ENCODE peak calls at places on chromosomes 12 and 14, in ten cellular contexts. One of them, this sample, is unnamed.

GRCh38 chr12:27277846-27278260 is 33.8 kb downstream of the STK38L start:
- DNase-seq in fibroblast of lung: peak; percentile 90
- DNase-seq in thyroid gland: peak; percentile 13
- DNase-seq in right cardiac atrium: no peak
- DNase-seq in sigmoid colon: no peak
- DNase-seq in PC-3: peak; percentile 83
- DNase-seq in tibial nerve: no peak
- DNase-seq in HepG2: peak; percentile 60
- DNase-seq in pancreas: no peak
- DNase-seq in heart left ventricle: no peak
- DNase-seq in this sample: no peak

GRCh38 chr12:12405882-12406281 is 49.0 kb downstream of the BORCS5 start:
- DNase-seq in fibroblast of lung: no peak
- DNase-seq in heart left ventricle: peak; percentile 35
- DNase-seq in PC-3: peak; percentile 49
- DNase-seq in thyroid gland: peak; percentile 72
- DNase-seq in tibial nerve: no peak
- DNase-seq in pancreas: peak; percentile 88
- DNase-seq in sigmoid colon: no peak
- DNase-seq in right cardiac atrium: no peak
- DNase-seq in HepG2: peak; percentile 77
- DNase-seq in this sample: no peak

GRCh38 chr14:66395300-66395699 is 90.9 kb upstream of the CCDC196 start:
- DNase-seq in fibroblast of lung: no peak
- DNase-seq in pancreas: no peak
- DNase-seq in thyroid gland: no peak
- DNase-seq in PC-3: peak; percentile 16
- DNase-seq in right cardiac atrium: no peak
- DNase-seq in tibial nerve: no peak
- DNase-seq in heart left ventricle: no peak
- DNase-seq in HepG2: no peak
- DNase-seq in sigmoid colon: no peak
- DNase-seq in this sample: no peak

GRCh38 chr12:109192358-109192757 is 76.0 kb downstream of the ACACB start:
- DNase-seq in HepG2: no peak
- DNase-seq in sigmoid colon: no peak
- DNase-seq in pancreas: no peak
- DNase-seq in PC-3: peak; percentile 98
- DNase-seq in fibroblast of lung: peak; percentile 31
- DNase-seq in heart left ventricle: no peak
- DNase-seq in tibial nerve: no peak
- DNase-seq in right cardiac atrium: no peak
- DNase-seq in thyroid gland: no peak
- DNase-seq in this sample: no peak

GRCh38 chr12:19643635-19644034 is 204.3 kb downstream of the AEBP2 start:
- DNase-seq in heart left ventricle: no peak
- DNase-seq in tibial nerve: no peak
- DNase-seq in PC-3: peak; percentile 50
- DNase-seq in pancreas: no peak
- DNase-seq in thyroid gland: peak; percentile 15
- DNase-seq in HepG2: peak; percentile 5
- DNase-seq in right cardiac atrium: no peak
- DNase-seq in sigmoid colon: no peak
- DNase-seq in fibroblast of lung: peak; percentile 76
- DNase-seq in this sample: no peak

GRCh38 chr14:70773182-70773862 is 36.0 kb downstream of the MAP3K9 start:
- DNase-seq in fibroblast of lung: no peak
- DNase-seq in pancreas: no peak
- DNase-seq in right cardiac atrium: no peak
- DNase-seq in thyroid gland: no peak
- DNase-seq in heart left ventricle: no peak
- DNase-seq in PC-3: no peak
- DNase-seq in HepG2: no peak
- DNase-seq in tibial nerve: no peak
- DNase-seq in sigmoid colon: no peak
- DNase-seq in this sample: no peak

GRCh38 chr14:100407376-100408102 is 84.4 kb downstream of the SLC25A47 start:
- DNase-seq in tibial nerve: no peak
- DNase-seq in HepG2: no peak
- DNase-seq in heart left ventricle: no peak
- DNase-seq in pancreas: no peak
- DNase-seq in PC-3: no peak
- DNase-seq in fibroblast of lung: no peak
- DNase-seq in right cardiac atrium: no peak
- DNase-seq in thyroid gland: no peak
- DNase-seq in sigmoid colon: no peak
- DNase-seq in this sample: no peak

GRCh38 chr14:81311816-81312215 is 88.3 kb downstream of the STON2 start:
- DNase-seq in PC-3: no peak
- DNase-seq in fibroblast of lung: peak; percentile 25
- DNase-seq in heart left ventricle: no peak
- DNase-seq in right cardiac atrium: no peak
- DNase-seq in HepG2: no peak
- DNase-seq in tibial nerve: no peak
- DNase-seq in pancreas: no peak
- DNase-seq in sigmoid colon: no peak
- DNase-seq in thyroid gland: no peak
- DNase-seq in this sample: no peak

GRCh38 chr12:112013601-112014402 is 576 bp downstream of the ERP29 start:
- DNase-seq in PC-3: peak; percentile 84
- DNase-seq in HepG2: peak; percentile 84
- DNase-seq in heart left ventricle: peak; percentile 71
- DNase-seq in right cardiac atrium: peak; percentile 79
- DNase-seq in pancreas: peak; percentile 76
- DNase-seq in fibroblast of lung: peak; percentile 76
- DNase-seq in thyroid gland: peak; percentile 84
- DNase-seq in tibial nerve: no peak
- DNase-seq in sigmoid colon: peak; percentile 78
- DNase-seq in this sample: peak; percentile 50

GRCh38 chr12:107457536-107457935 is 228.1 kb upstream of the PWP1 start:
- DNase-seq in tibial nerve: no peak
- DNase-seq in fibroblast of lung: no peak
- DNase-seq in HepG2: no peak
- DNase-seq in right cardiac atrium: no peak
- DNase-seq in PC-3: no peak
- DNase-seq in pancreas: no peak
- DNase-seq in sigmoid colon: no peak
- DNase-seq in thyroid gland: no peak
- DNase-seq in heart left ventricle: no peak
- DNase-seq in this sample: no peak

GRCh38 chr12:115752151-115752550 is 525.3 kb downstream of the MED13L start:
- DNase-seq in PC-3: peak; percentile 52
- DNase-seq in fibroblast of lung: peak; percentile 61
- DNase-seq in pancreas: no peak
- DNase-seq in heart left ventricle: no peak
- DNase-seq in tibial nerve: no peak
- DNase-seq in thyroid gland: peak; percentile 19
- DNase-seq in HepG2: no peak
- DNase-seq in sigmoid colon: no peak
- DNase-seq in right cardiac atrium: no peak
- DNase-seq in this sample: no peak

GRCh38 chr14:99939421-99939820 is 125.8 kb upstream of the EVL start:
- DNase-seq in tibial nerve: no peak
- DNase-seq in right cardiac atrium: no peak
- DNase-seq in PC-3: no peak
- DNase-seq in heart left ventricle: no peak
- DNase-seq in thyroid gland: no peak
- DNase-seq in sigmoid colon: no peak
- DNase-seq in fibroblast of lung: no peak
- DNase-seq in HepG2: no peak
- DNase-seq in pancreas: no peak
- DNase-seq in this sample: no peak

GRCh38 chr14:21476526-21476924 is 234 bp downstream of the RAB2B start:
- DNase-seq in thyroid gland: peak; percentile 91
- DNase-seq in heart left ventricle: peak; percentile 90
- DNase-seq in pancreas: peak; percentile 90
- DNase-seq in fibroblast of lung: no peak
- DNase-seq in PC-3: peak; percentile 79
- DNase-seq in sigmoid colon: peak; percentile 93
- DNase-seq in HepG2: peak; percentile 88
- DNase-seq in tibial nerve: peak; percentile 69
- DNase-seq in right cardiac atrium: peak; percentile 94
- DNase-seq in this sample: peak; percentile 91
- H3K27ac ChIP-seq in thyroid gland: peak overlapping the region; percentile 88
- H3K27ac ChIP-seq in heart left ventricle: peak overlapping the region; percentile 84
- H3K27ac ChIP-seq in pancreas: peak overlapping the region; percentile 66
- H3K27ac ChIP-seq in fibroblast of lung: peak overlapping the region; percentile 69
- H3K27ac ChIP-seq in PC-3: peak overlapping the region; percentile 61
- H3K27ac ChIP-seq in sigmoid colon: peak overlapping the region; percentile 84
- H3K27ac ChIP-seq in HepG2: peak overlapping the region; percentile 87
- H3K27ac ChIP-seq in tibial nerve: peak overlapping the region; percentile 93
- H3K27ac ChIP-seq in right cardiac atrium: peak overlapping the region; percentile 95
- H3K27ac ChIP-seq in this sample: peak overlapping the region; percentile 92

GRCh38 chr14:34997762-34998161 is 15.0 kb downstream of the SRP54 start:
- DNase-seq in fibroblast of lung: peak; percentile 22
- DNase-seq in PC-3: no peak
- DNase-seq in tibial nerve: no peak
- DNase-seq in thyroid gland: no peak
- DNase-seq in pancreas: no peak
- DNase-seq in HepG2: no peak
- DNase-seq in heart left ventricle: no peak
- DNase-seq in right cardiac atrium: no peak
- DNase-seq in sigmoid colon: no peak
- DNase-seq in this sample: no peak

GRCh38 chr14:34994668-34995067 is 11.9 kb downstream of the SRP54 start:
- DNase-seq in heart left ventricle: no peak
- DNase-seq in fibroblast of lung: no peak
- DNase-seq in HepG2: no peak
- DNase-seq in PC-3: no peak
- DNase-seq in sigmoid colon: no peak
- DNase-seq in tibial nerve: no peak
- DNase-seq in pancreas: no peak
- DNase-seq in thyroid gland: peak; percentile 17
- DNase-seq in right cardiac atrium: no peak
- DNase-seq in this sample: no peak

GRCh38 chr14:34989762-34990161 is 7.0 kb downstream of the SRP54 start:
- DNase-seq in heart left ventricle: no peak
- DNase-seq in right cardiac atrium: no peak
- DNase-seq in sigmoid colon: no peak
- DNase-seq in fibroblast of lung: no peak
- DNase-seq in HepG2: no peak
- DNase-seq in PC-3: no peak
- DNase-seq in thyroid gland: no peak
- DNase-seq in tibial nerve: no peak
- DNase-seq in pancreas: no peak
- DNase-seq in this sample: no peak

DNA sequence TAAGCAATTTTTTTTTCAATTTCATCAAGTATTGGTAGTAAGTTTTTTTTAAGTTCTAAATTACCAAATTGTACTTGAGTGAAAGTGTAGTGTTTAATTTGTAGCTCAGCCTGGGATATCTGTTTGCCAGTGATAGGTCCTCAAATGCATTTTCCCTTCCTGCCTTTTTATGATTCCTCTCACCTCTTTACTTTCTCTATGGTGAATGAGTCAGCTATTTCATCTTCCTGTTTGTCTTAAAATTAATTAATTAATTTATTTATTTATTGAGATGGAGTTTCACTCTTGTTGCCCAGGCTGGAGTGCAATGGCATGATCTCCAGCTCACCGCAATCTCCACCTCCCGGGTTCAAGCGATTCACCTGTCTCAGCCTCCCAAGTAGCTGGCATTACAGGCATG is 10.7 kb downstream of the SRP54 start:
- DNase-seq in fibroblast of lung: no peak
- DNase-seq in tibial nerve: no peak
- DNase-seq in pancreas: no peak
- DNase-seq in sigmoid colon: no peak
- DNase-seq in thyroid gland: no peak
- DNase-seq in heart left ventricle: no peak
- DNase-seq in PC-3: no peak
- DNase-seq in right cardiac atrium: no peak
- DNase-seq in HepG2: no peak
- DNase-seq in this sample: no peak
- H3K27ac ChIP-seq in fibroblast of lung: no peak overlapping the region
- H3K27ac ChIP-seq in tibial nerve: no peak overlapping the region
- H3K27ac ChIP-seq in pancreas: no peak overlapping the region
- H3K27ac ChIP-seq in sigmoid colon: no peak overlapping the region
- H3K27ac ChIP-seq in thyroid gland: no peak overlapping the region
- H3K27ac ChIP-seq in heart left ventricle: no peak overlapping the region
- H3K27ac ChIP-seq in PC-3: no peak overlapping the region
- H3K27ac ChIP-seq in right cardiac atrium: no peak overlapping the region
- H3K27ac ChIP-seq in HepG2: no peak overlapping the region
- H3K27ac ChIP-seq in this sample: no peak overlapping the region

GRCh38 chr14:23353433-23353780 is 720 bp upstream of the SLC22A17 start:
- DNase-seq in HepG2: no peak
- DNase-seq in PC-3: no peak
- DNase-seq in sigmoid colon: no peak
- DNase-seq in thyroid gland: no peak
- DNase-seq in tibial nerve: no peak
- DNase-seq in fibroblast of lung: no peak
- DNase-seq in pancreas: no peak
- DNase-seq in heart left ventricle: no peak
- DNase-seq in right cardiac atrium: no peak
- DNase-seq in this sample: no peak

GRCh38 chr14:23354990-23355389 is 2.3 kb upstream of the SLC22A17 start:
- DNase-seq in tibial nerve: no peak
- DNase-seq in HepG2: no peak
- DNase-seq in fibroblast of lung: no peak
- DNase-seq in heart left ventricle: no peak
- DNase-seq in thyroid gland: no peak
- DNase-seq in PC-3: no peak
- DNase-seq in sigmoid colon: no peak
- DNase-seq in right cardiac atrium: no peak
- DNase-seq in pancreas: no peak
- DNase-seq in this sample: no peak

GRCh38 chr14:23349156-23349845 is 3.4 kb downstream of the SLC22A17 start:
- DNase-seq in PC-3: no peak
- DNase-seq in fibroblast of lung: no peak
- DNase-seq in right cardiac atrium: no peak
- DNase-seq in tibial nerve: no peak
- DNase-seq in sigmoid colon: no peak
- DNase-seq in heart left ventricle: no peak
- DNase-seq in thyroid gland: no peak
- DNase-seq in pancreas: no peak
- DNase-seq in HepG2: no peak
- DNase-seq in this sample: no peak

GRCh38 chr14:23352506-23353432 is at the start of gene SLC22A17:
- DNase-seq in thyroid gland: peak; percentile 81
- DNase-seq in fibroblast of lung: peak; percentile 88
- DNase-seq in HepG2: peak; percentile 45
- DNase-seq in sigmoid colon: peak; percentile 94
- DNase-seq in tibial nerve: peak; percentile 65
- DNase-seq in PC-3: peak; percentile 72
- DNase-seq in heart left ventricle: peak; percentile 83
- DNase-seq in right cardiac atrium: peak; percentile 94
- DNase-seq in pancreas: peak; percentile 68
- DNase-seq in this sample: peak; percentile 69

GRCh38 chr14:23351681-23352505 is 794 bp downstream of the SLC22A17 start:
- DNase-seq in right cardiac atrium: peak; percentile 72
- DNase-seq in fibroblast of lung: no peak
- DNase-seq in sigmoid colon: no peak
- DNase-seq in thyroid gland: peak; percentile 29
- DNase-seq in PC-3: no peak
- DNase-seq in HepG2: no peak
- DNase-seq in tibial nerve: no peak
- DNase-seq in pancreas: no peak
- DNase-seq in heart left ventricle: no peak
- DNase-seq in this sample: no peak
- H3K27ac ChIP-seq in right cardiac atrium: no peak overlapping the region
- H3K27ac ChIP-seq in fibroblast of lung: no peak overlapping the region
- H3K27ac ChIP-seq in sigmoid colon: peak overlapping the region; percentile 68
- H3K27ac ChIP-seq in thyroid gland: no peak overlapping the region
- H3K27ac ChIP-seq in PC-3: no peak overlapping the region
- H3K27ac ChIP-seq in HepG2: no peak overlapping the region
- H3K27ac ChIP-seq in tibial nerve: peak overlapping the region; percentile 76
- H3K27ac ChIP-seq in pancreas: no peak overlapping the region
- H3K27ac ChIP-seq in heart left ventricle: no peak overlapping the region
- H3K27ac ChIP-seq in this sample: no peak overlapping the region

GRCh38 chr14:93085916-93086315 is 29.8 kb downstream of the ITPK1 start:
- DNase-seq in tibial nerve: no peak
- DNase-seq in heart left ventricle: no peak
- DNase-seq in pancreas: no peak
- DNase-seq in sigmoid colon: no peak
- DNase-seq in thyroid gland: no peak
- DNase-seq in PC-3: peak; percentile 45
- DNase-seq in HepG2: no peak
- DNase-seq in fibroblast of lung: no peak
- DNase-seq in right cardiac atrium: peak; percentile 38
- DNase-seq in this sample: no peak
- H3K27ac ChIP-seq in tibial nerve: peak overlapping the region; percentile 25
- H3K27ac ChIP-seq in heart left ventricle: peak overlapping the region; percentile 67
- H3K27ac ChIP-seq in pancreas: no peak overlapping the region
- H3K27ac ChIP-seq in sigmoid colon: peak overlapping the region; percentile 67
- H3K27ac ChIP-seq in thyroid gland: peak overlapping the region; percentile 63
- H3K27ac ChIP-seq in PC-3: peak overlapping the region; percentile 49
- H3K27ac ChIP-seq in HepG2: no peak overlapping the region
- H3K27ac ChIP-seq in fibroblast of lung: no peak overlapping the region
- H3K27ac ChIP-seq in right cardiac atrium: peak overlapping the region; percentile 89
- H3K27ac ChIP-seq in this sample: no peak overlapping the region

This sample was measured in psoas muscle.